ENCODE peak calls at places on chromosomes 13 and 19, in five cellular contexts. A, Q, D, R and F are unnamed samples.

GRCh38 chr19:17450264-17451075 is 2.0 kb upstream of the TMEM221 start:
- DNase-seq in A (no peak), Q (no peak), D (peak), R (no peak), F (no peak)

GRCh38 chr13:27868639-27869435 is 51.0 kb upstream of the PDX1 start:
- DNase-seq in A (peak), Q (no peak), D (peak), R (no peak), F (no peak)

GRCh38 chr13:27171244-27171829 is at the start of gene USP12:
- DNase-seq in A (no peak), Q (peak), D (no peak), R (no peak), F (no peak)

GRCh38 chr13:110680852-110681251 is 25.1 kb downstream of the CARS2 start:
- DNase-seq in A (no peak), Q (peak), D (peak), R (no peak), F (no peak)

GRCh38 chr13:73549717-73550116 is 490.9 kb downstream of the KLF5 start:
- DNase-seq in A (no peak), Q (no peak), D (no peak), R (no peak), F (no peak)

GRCh38 chr19:46766569-46767317 is 20.5 kb upstream of the STRN4 start:
- DNase-seq in A (peak), Q (peak), D (no peak), R (no peak), F (no peak)

GRCh38 chr13:54536112-54536511 is 1507.5 kb downstream of the OLFM4 start:
- DNase-seq in A (no peak), Q (no peak), D (peak), R (no peak), F (no peak)

GRCh38 chr19:18674616-18675015 is 8.9 kb upstream of the CRTC1 start:
- DNase-seq in A (no peak), Q (no peak), D (no peak), R (no peak), F (no peak)

GRCh38 chr13:105972306-105972721 is 563.1 kb downstream of the EFNB2 start:
- DNase-seq in A (peak), Q (no peak), D (no peak), R (no peak), F (no peak)

GRCh38 chr13:30832845-30833332 is 73.2 kb upstream of the MEDAG start:
- DNase-seq in A (peak), Q (peak), D (peak), R (no peak), F (no peak)

GRCh38 chr19:53183146-53183545 is 10.0 kb downstream of the ZNF665 start:
- DNase-seq in A (no peak), Q (no peak), D (no peak), R (no peak), F (no peak)

GRCh38 chr13:34410653-34411052 is 531.4 kb upstream of the NBEA start:
- DNase-seq in A (no peak), Q (no peak), D (no peak), R (no peak), F (no peak)

GRCh38 chr19:44093931-44094765 is at the start of gene ZNF224:
- DNase-seq in A (peak), Q (peak), D (peak), R (peak), F (peak)

GRCh38 chr19:50673118-50673517 is 23.9 kb downstream of the C19orf81 start:
- DNase-seq in A (no peak), Q (no peak), D (no peak), R (no peak), F (no peak)

GRCh38 chr19:11291991-11292390 is 4.0 kb upstream of the TSPAN16 start:
- DNase-seq in A (no peak), Q (no peak), D (no peak), R (no peak), F (no peak)

GRCh38 chr19:41219924-41220567 is 1.0 kb downstream of the AXL start:
- DNase-seq in A (no peak), Q (no peak), D (no peak), R (no peak), F (no peak)

GRCh38 chr13:62564770-62565169 is 1149.1 kb upstream of the PCDH20 start:
- DNase-seq in A (no peak), Q (no peak), D (no peak), R (no peak), F (no peak)

GRCh38 chr13:104301216-104301975 is 1235.2 kb upstream of the SLC10A2 start:
- DNase-seq in A (no peak), Q (no peak), D (no peak), R (no peak), F (no peak)

GRCh38 chr13:71751074-71751473 is 115.9 kb downstream of the DACH1 start:
- DNase-seq in A (no peak), Q (no peak), D (no peak), R (no peak), F (no peak)

GRCh38 chr19:43618921-43619261 is 538 bp downstream of the ZNF428 start:
- DNase-seq in A (no peak), Q (no peak), D (peak), R (no peak), F (no peak)

GRCh38 chr19:33501957-33502356 is 19.6 kb downstream of the PEPD start:
- DNase-seq in A (no peak), Q (no peak), D (no peak), R (no peak), F (peak)

GRCh38 chr13:97015661-97016350 is 21.5 kb upstream of the OXGR1 start:
- DNase-seq in A (no peak), Q (no peak), D (no peak), R (no peak), F (no peak)

GRCh38 chr19:44912854-44913253 is 1.6 kb upstream of the APOC1 start:
- DNase-seq in A (no peak), Q (no peak), D (no peak), R (no peak), F (no peak)

GRCh38 chr19:2962018-2962670 is 15.2 kb upstream of the TLE6 start:
- DNase-seq in A (peak), Q (peak), D (peak), R (no peak), F (no peak)

GRCh38 chr19:23440791-23441190 is 45.5 kb upstream of the ZNF91 start:
- DNase-seq in A (no peak), Q (peak), D (no peak), R (no peak), F (no peak)

GRCh38 chr13:40453666-40454030 is 212.8 kb downstream of the FOXO1 start:
- DNase-seq in A (no peak), Q (no peak), D (peak), R (no peak), F (no peak)

GRCh38 chr13:79469608-79470007 is 11.3 kb upstream of the NDFIP2 start:
- DNase-seq in A (no peak), Q (no peak), D (no peak), R (no peak), F (no peak)

GRCh38 chr19:4976412-4977298 is 7.7 kb downstream of the KDM4B start:
- DNase-seq in A (peak), Q (peak), D (peak), R (peak), F (no peak)
- TF ChIP-seq CTCF in A (no peak), Q (peak), D (peak), R (peak), F (peak)

DNA sequence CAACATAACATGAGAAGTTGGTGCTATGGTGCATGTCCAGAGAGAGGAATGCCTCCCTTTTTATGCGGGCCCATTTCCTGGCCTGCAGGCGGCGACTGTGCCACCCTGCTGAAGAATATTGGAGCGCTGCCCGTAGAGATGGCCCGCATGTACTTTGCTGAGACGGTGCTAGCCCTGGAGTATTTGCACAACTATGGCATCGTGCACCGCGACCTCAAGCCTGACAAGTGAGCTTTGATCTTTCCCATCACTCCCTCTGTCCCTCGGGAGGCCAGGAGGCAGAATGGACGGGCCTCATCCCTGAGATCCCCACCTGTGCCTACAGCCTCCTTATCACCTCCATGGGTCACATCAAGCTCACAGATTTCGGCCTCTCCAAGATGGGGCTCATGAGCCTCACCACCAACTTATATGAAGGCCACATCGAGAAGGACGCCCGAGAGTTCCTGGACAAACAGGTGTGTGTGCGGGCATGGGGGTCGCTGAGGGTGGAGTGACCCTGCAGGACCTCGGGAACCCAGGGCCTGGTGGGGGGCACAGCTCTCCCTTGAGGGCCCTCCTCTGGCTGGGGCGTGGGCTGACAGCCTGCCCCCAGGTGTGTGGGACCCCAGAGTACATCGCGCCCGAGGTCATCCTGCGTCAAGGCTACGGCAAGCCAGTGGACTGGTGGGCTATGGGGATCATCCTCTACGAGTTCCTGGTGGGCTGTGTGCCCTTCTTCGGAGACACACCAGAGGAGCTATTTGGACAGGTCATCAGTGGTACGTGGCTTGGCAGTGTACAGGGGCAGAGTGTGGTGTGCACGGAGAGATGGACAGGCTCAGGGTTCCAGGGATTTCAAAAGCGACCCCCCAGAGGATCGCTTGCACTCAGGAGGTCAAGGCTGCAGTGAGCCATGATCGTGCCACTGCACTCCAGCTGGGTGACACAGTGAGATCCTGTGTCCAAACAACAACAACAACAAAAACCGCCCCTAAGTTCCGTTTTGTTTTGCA is 16.2 kb downstream of the DNASE2 start:
- DNase-seq in A (peak), Q (no peak), D (no peak), R (no peak), F (no peak)
- TF ChIP-seq CTCF in A (no peak), Q (peak), D (no peak), R (no peak), F (no peak)

GRCh38 chr19:1261512-1261862 is 7.6 kb upstream of the CIRBP start:
- DNase-seq in A (no peak), Q (no peak), D (no peak), R (no peak), F (no peak)
- TF ChIP-seq CTCF in A (no peak), Q (peak), D (no peak), R (no peak), F (peak)

GRCh38 chr13:59261928-59262488 is 901.7 kb downstream of the DIAPH3 start:
- DNase-seq in A (no peak), Q (peak), D (no peak), R (no peak), F (no peak)
- TF ChIP-seq CTCF in A (no peak), Q (peak), D (no peak), R (peak), F (peak)

GRCh38 chr19:42487798-42488178 is 40.5 kb downstream of the CEACAM1 start:
- DNase-seq in A (no peak), Q (no peak), D (no peak), R (no peak), F (no peak)
- TF ChIP-seq CTCF in A (no peak), Q (no peak), D (no peak), R (no peak), F (no peak)

DNA sequence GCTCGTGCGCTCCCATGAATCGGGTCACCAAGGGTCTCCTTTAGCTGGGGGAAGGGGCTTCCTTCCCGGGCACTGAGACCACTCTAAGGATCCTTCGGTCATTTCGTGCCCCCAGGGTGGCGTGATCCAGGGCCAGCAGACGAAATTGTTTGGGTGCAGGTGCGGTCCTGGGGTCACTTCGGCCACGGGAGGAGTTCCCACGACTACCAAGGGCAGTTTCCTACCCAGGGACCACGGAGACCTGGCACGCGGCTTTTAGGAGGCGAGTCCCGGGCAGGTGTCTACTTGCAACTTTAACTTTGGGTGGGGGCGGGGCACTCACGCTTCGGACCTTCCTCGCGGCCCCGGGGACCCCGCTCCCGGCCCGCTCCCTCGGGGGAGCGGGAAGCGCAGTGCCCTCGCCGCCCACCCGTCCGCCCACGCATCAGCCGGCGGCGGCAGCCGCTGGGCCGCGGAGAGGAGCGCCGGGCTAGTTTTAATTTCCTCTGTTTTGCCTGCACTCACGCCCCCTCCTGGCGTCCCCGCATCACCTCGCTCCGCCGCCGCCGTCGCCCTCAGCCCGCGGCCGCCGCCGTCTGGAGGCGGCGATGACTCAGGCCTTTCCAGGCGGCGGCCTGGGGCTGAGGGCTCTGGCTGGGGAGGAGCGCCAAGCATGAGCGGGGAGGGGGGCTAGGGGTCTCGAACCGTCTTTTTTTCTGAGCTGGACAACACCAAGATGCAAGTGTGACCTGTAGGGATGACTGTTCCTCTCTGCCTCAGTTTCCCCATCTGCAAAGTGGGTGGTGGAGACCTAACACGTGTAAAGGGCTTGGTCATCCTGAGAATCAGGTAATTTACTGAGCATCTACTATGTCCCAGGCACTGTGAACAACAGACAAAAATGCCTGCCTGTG is 21.8 kb downstream of the OLFM2 start:
- DNase-seq in A (peak), Q (peak), D (peak), R (no peak), F (no peak)
- TF ChIP-seq CTCF in A (peak), Q (peak), D (peak), R (peak), F (peak)

GRCh38 chr13:88450515-88450914 is 779.3 kb downstream of the SLITRK5 start:
- DNase-seq in A (no peak), Q (no peak), D (no peak), R (no peak), F (no peak)
- TF ChIP-seq CTCF in A (no peak), Q (no peak), D (no peak), R (no peak), F (no peak)